ENCODE peak calls at places on chromosome 11, in six cellular contexts. One of them, this sample, is unnamed. For H3K27me3, the result is how much of the 10 kb centered on the place peaks cover.

GRCh38 chr11:61694971-61695706 is 14.9 kb downstream of the DAGLA start:
- DNase-seq in sigmoid colon: peak
- DNase-seq in upper lobe of left lung: peak
- DNase-seq in lung: peak
- DNase-seq in Peyer's patch: no peak
- DNase-seq in ascending aorta: no peak
- DNase-seq in this sample: no peak

GRCh38 chr11:132531921-132532320 is 1000.4 kb downstream of the OPCML start:
- DNase-seq in sigmoid colon: no peak
- DNase-seq in upper lobe of left lung: no peak
- DNase-seq in lung: no peak
- DNase-seq in Peyer's patch: no peak
- DNase-seq in ascending aorta: no peak
- DNase-seq in this sample: no peak

GRCh38 chr11:662689-663274 is 25.7 kb downstream of the DRD4 start:
- DNase-seq in sigmoid colon: no peak
- DNase-seq in upper lobe of left lung: no peak
- DNase-seq in lung: peak
- DNase-seq in Peyer's patch: peak
- DNase-seq in ascending aorta: peak
- DNase-seq in this sample: no peak

GRCh38 chr11:104668797-104669463 is 229.3 kb downstream of the CASP12 start:
- DNase-seq in sigmoid colon: no peak
- DNase-seq in upper lobe of left lung: no peak
- DNase-seq in lung: no peak
- DNase-seq in Peyer's patch: no peak
- DNase-seq in ascending aorta: no peak
- DNase-seq in this sample: no peak

GRCh38 chr11:110431212-110432073 is 1.7 kb downstream of the FDX1 start:
- DNase-seq in sigmoid colon: no peak
- DNase-seq in upper lobe of left lung: no peak
- DNase-seq in lung: no peak
- DNase-seq in Peyer's patch: no peak
- DNase-seq in ascending aorta: no peak
- DNase-seq in this sample: no peak

GRCh38 chr11:131584694-131585592 is 214.5 kb downstream of the NTM start:
- DNase-seq in sigmoid colon: no peak
- DNase-seq in upper lobe of left lung: peak
- DNase-seq in lung: no peak
- DNase-seq in Peyer's patch: no peak
- DNase-seq in ascending aorta: no peak
- DNase-seq in this sample: peak

GRCh38 chr11:44267366-44268072 is 42.4 kb downstream of the ALX4 start:
- DNase-seq in sigmoid colon: peak
- DNase-seq in upper lobe of left lung: no peak
- DNase-seq in lung: no peak
- DNase-seq in Peyer's patch: no peak
- DNase-seq in ascending aorta: no peak
- DNase-seq in this sample: no peak

GRCh38 chr11:107040447-107041444 is 22.5 kb upstream of the GUCY1A2 start:
- DNase-seq in sigmoid colon: no peak
- DNase-seq in upper lobe of left lung: no peak
- DNase-seq in lung: no peak
- DNase-seq in Peyer's patch: no peak
- DNase-seq in ascending aorta: no peak
- DNase-seq in this sample: no peak

GRCh38 chr11:126561327-126561893 is 205.9 kb downstream of the ST3GAL4 start:
- DNase-seq in sigmoid colon: no peak
- DNase-seq in upper lobe of left lung: no peak
- DNase-seq in lung: no peak
- DNase-seq in Peyer's patch: no peak
- DNase-seq in ascending aorta: no peak
- DNase-seq in this sample: peak

GRCh38 chr11:102986815-102987214 is 31.3 kb upstream of the MMP13 start:
- DNase-seq in sigmoid colon: no peak
- DNase-seq in upper lobe of left lung: no peak
- DNase-seq in lung: no peak
- DNase-seq in Peyer's patch: no peak
- DNase-seq in ascending aorta: no peak
- DNase-seq in this sample: no peak

GRCh38 chr11:59857444-59858434 is 8.5 kb downstream of the TCN1 start:
- DNase-seq in sigmoid colon: no peak
- DNase-seq in upper lobe of left lung: no peak
- DNase-seq in lung: no peak
- DNase-seq in Peyer's patch: no peak
- DNase-seq in ascending aorta: no peak
- DNase-seq in this sample: no peak

GRCh38 chr11:8671651-8672062 is 10.8 kb downstream of the TRIM66 start:
- DNase-seq in sigmoid colon: peak
- DNase-seq in upper lobe of left lung: no peak
- DNase-seq in lung: no peak
- DNase-seq in Peyer's patch: no peak
- DNase-seq in ascending aorta: peak
- DNase-seq in this sample: no peak

GRCh38 chr11:44466531-44467179 is 98.8 kb upstream of the CD82 start:
- DNase-seq in sigmoid colon: no peak
- DNase-seq in upper lobe of left lung: peak
- DNase-seq in lung: no peak
- DNase-seq in Peyer's patch: no peak
- DNase-seq in ascending aorta: no peak
- DNase-seq in this sample: no peak

GRCh38 chr11:35389112-35389511 is 30.2 kb downstream of the SLC1A2 start:
- DNase-seq in sigmoid colon: no peak
- DNase-seq in upper lobe of left lung: no peak
- DNase-seq in lung: no peak
- DNase-seq in Peyer's patch: no peak
- DNase-seq in ascending aorta: no peak
- DNase-seq in this sample: no peak

GRCh38 chr11:104772806-104773241 is 125.4 kb downstream of the CASP12 start:
- DNase-seq in sigmoid colon: no peak
- DNase-seq in upper lobe of left lung: no peak
- DNase-seq in lung: no peak
- DNase-seq in Peyer's patch: no peak
- DNase-seq in ascending aorta: no peak
- DNase-seq in this sample: no peak

GRCh38 chr11:118353084-118353710 is 6.2 kb upstream of the UBE4A start:
- DNase-seq in sigmoid colon: no peak
- DNase-seq in upper lobe of left lung: no peak
- DNase-seq in lung: no peak
- DNase-seq in Peyer's patch: no peak
- DNase-seq in ascending aorta: no peak
- DNase-seq in this sample: no peak

GRCh38 chr11:95508219-95508880 is 277.3 kb upstream of the SESN3 start:
- DNase-seq in sigmoid colon: no peak
- DNase-seq in upper lobe of left lung: no peak
- DNase-seq in lung: no peak
- DNase-seq in Peyer's patch: no peak
- DNase-seq in ascending aorta: no peak
- DNase-seq in this sample: no peak

GRCh38 chr11:75166791-75167190 is 15.9 kb downstream of the SLCO2B1 start:
- DNase-seq in sigmoid colon: no peak
- DNase-seq in upper lobe of left lung: no peak
- DNase-seq in lung: no peak
- DNase-seq in Peyer's patch: peak
- DNase-seq in ascending aorta: no peak
- DNase-seq in this sample: no peak

GRCh38 chr11:111949519-111950426 is 12.6 kb downstream of the DIXDC1 start:
- DNase-seq in sigmoid colon: no peak
- DNase-seq in upper lobe of left lung: no peak
- DNase-seq in lung: no peak
- DNase-seq in Peyer's patch: no peak
- DNase-seq in ascending aorta: no peak
- DNase-seq in this sample: no peak

GRCh38 chr11:14073821-14074529 is 111.5 kb downstream of the SPON1 start:
- DNase-seq in sigmoid colon: peak
- DNase-seq in upper lobe of left lung: no peak
- DNase-seq in lung: no peak
- DNase-seq in Peyer's patch: no peak
- DNase-seq in ascending aorta: no peak
- DNase-seq in this sample: no peak
- H3K27me3 ChIP-seq in sigmoid colon: under half
- H3K27me3 ChIP-seq in upper lobe of left lung: under half
- H3K27me3 ChIP-seq in lung: under half
- H3K27me3 ChIP-seq in Peyer's patch: under half
- H3K27me3 ChIP-seq in ascending aorta: under half
- H3K27me3 ChIP-seq in this sample: under half

GRCh38 chr11:2143652-2144548 is 4.7 kb upstream of the IGF2 start:
- DNase-seq in sigmoid colon: no peak
- DNase-seq in upper lobe of left lung: peak
- DNase-seq in lung: no peak
- DNase-seq in Peyer's patch: no peak
- DNase-seq in ascending aorta: no peak
- DNase-seq in this sample: no peak

GRCh38 chr11:2144549-2145220 is 5.5 kb upstream of the IGF2 start:
- DNase-seq in sigmoid colon: no peak
- DNase-seq in upper lobe of left lung: no peak
- DNase-seq in lung: no peak
- DNase-seq in Peyer's patch: no peak
- DNase-seq in ascending aorta: no peak
- DNase-seq in this sample: no peak

GRCh38 chr11:2147391-2147790 is 8.2 kb upstream of the IGF2 start:
- DNase-seq in sigmoid colon: no peak
- DNase-seq in upper lobe of left lung: peak
- DNase-seq in lung: no peak
- DNase-seq in Peyer's patch: no peak
- DNase-seq in ascending aorta: no peak
- DNase-seq in this sample: no peak

GRCh38 chr11:2148253-2149000 is 9.2 kb upstream of the IGF2 start:
- DNase-seq in sigmoid colon: no peak
- DNase-seq in upper lobe of left lung: no peak
- DNase-seq in lung: no peak
- DNase-seq in Peyer's patch: no peak
- DNase-seq in ascending aorta: no peak
- DNase-seq in this sample: no peak

DNA sequence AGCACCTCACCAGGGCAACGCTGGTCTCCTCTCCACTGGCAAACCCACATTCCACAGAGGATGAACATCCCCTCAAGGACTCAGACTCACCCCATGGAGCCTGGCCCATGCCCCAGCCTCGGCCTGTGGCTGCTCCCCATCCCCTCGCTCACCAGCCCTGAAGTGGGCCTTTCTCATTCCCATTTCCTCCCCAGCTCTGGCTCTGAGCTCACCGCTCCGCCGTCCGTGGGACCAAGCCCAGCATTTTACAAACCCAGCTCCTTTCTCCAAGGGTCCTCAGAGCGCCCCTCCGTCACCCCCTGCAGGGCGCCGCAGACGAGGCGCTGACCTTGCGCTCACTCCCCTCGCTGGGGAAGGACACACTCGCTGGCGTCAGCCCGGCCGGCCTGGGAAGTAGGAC is 6.9 kb upstream of the IGF2 start:
- DNase-seq in sigmoid colon: no peak
- DNase-seq in upper lobe of left lung: peak
- DNase-seq in lung: no peak
- DNase-seq in Peyer's patch: no peak
- DNase-seq in ascending aorta: no peak
- DNase-seq in this sample: no peak
- H3K27me3 ChIP-seq in sigmoid colon: under half
- H3K27me3 ChIP-seq in upper lobe of left lung: under half
- H3K27me3 ChIP-seq in lung: under half
- H3K27me3 ChIP-seq in Peyer's patch: under half
- H3K27me3 ChIP-seq in ascending aorta: under half
- H3K27me3 ChIP-seq in this sample: half or more

DNA sequence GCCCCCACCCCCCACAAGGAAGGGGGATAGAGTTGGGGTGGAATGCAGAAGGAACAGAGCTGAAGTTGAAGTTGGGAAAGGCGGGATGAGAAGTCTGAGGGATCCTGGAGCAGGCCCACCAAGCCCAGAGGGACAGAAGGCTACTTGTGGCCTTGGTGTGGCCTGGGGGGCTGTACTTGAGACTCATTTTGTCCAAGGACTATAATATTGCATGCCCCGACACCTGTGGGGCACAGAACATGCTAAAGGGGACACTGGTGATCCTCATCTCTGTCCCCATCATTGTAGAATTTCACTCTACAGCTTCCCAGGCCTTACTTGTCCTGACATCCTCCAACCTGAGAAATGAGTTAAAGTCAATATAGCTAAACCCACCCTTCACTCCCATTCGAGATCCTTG is 1.3 kb downstream of the ESAM start:
- DNase-seq in sigmoid colon: no peak
- DNase-seq in upper lobe of left lung: no peak
- DNase-seq in lung: no peak
- DNase-seq in Peyer's patch: no peak
- DNase-seq in ascending aorta: no peak
- DNase-seq in this sample: no peak
- H3K27me3 ChIP-seq in sigmoid colon: under half
- H3K27me3 ChIP-seq in upper lobe of left lung: under half
- H3K27me3 ChIP-seq in lung: under half
- H3K27me3 ChIP-seq in Peyer's patch: under half
- H3K27me3 ChIP-seq in ascending aorta: under half
- H3K27me3 ChIP-seq in this sample: half or more

GRCh38 chr11:11772865-11773515 is 68.8 kb upstream of the USP47 start:
- DNase-seq in sigmoid colon: no peak
- DNase-seq in upper lobe of left lung: no peak
- DNase-seq in lung: no peak
- DNase-seq in Peyer's patch: no peak
- DNase-seq in ascending aorta: no peak
- DNase-seq in this sample: no peak
- H3K27me3 ChIP-seq in sigmoid colon: under half
- H3K27me3 ChIP-seq in upper lobe of left lung: under half
- H3K27me3 ChIP-seq in lung: under half
- H3K27me3 ChIP-seq in Peyer's patch: under half
- H3K27me3 ChIP-seq in ascending aorta: under half
- H3K27me3 ChIP-seq in this sample: under half

DNA sequence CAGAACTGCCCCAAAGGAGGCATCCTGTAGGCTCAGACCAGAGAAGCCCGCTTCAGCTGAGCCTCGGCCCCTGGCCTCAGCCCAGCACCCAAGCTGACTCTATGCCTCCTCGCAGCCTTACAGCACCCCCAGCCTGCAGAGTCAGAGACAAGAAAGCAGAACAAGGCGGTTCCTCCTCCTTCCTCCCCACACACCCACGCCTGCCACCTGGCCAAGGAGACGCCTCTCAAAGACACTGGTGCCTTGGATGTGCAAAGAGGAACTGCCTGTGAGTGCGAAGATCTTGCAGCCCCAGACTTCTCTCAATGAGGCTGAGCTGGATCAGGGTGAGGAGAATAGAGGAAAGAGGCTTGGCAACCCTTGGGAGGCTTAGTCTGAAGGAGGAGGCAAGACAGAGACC is 60.2 kb downstream of the PDE2A start:
- DNase-seq in sigmoid colon: no peak
- DNase-seq in upper lobe of left lung: no peak
- DNase-seq in lung: peak
- DNase-seq in Peyer's patch: no peak
- DNase-seq in ascending aorta: no peak
- DNase-seq in this sample: no peak
- H3K27me3 ChIP-seq in sigmoid colon: under half
- H3K27me3 ChIP-seq in upper lobe of left lung: under half
- H3K27me3 ChIP-seq in lung: under half
- H3K27me3 ChIP-seq in Peyer's patch: under half
- H3K27me3 ChIP-seq in ascending aorta: under half
- H3K27me3 ChIP-seq in this sample: under half